ENCODE peak calls at places on chromosome 22, in eight cellular contexts. One of them, this sample, is unnamed.

GRCh38 chr22:31609716-31610115 is 52.3 kb downstream of the PISD start:
- DNase-seq in progenitor cell of endocrine pancreas: no peak
- DNase-seq in AG04449: no peak
- DNase-seq in endothelial cell: no peak
- DNase-seq in GM13977: no peak
- DNase-seq in PC-9: no peak
- DNase-seq in type B pancreatic cell: no peak
- DNase-seq in epithelial cell of esophagus: no peak
- DNase-seq in this sample: no peak

GRCh38 chr22:31102441-31103081 is 4.8 kb downstream of the SELENOM start:
- DNase-seq in progenitor cell of endocrine pancreas: no peak
- DNase-seq in AG04449: peak
- DNase-seq in endothelial cell: no peak
- DNase-seq in GM13977: no peak
- DNase-seq in PC-9: peak
- DNase-seq in type B pancreatic cell: no peak
- DNase-seq in epithelial cell of esophagus: peak
- DNase-seq in this sample: peak

GRCh38 chr22:50420581-50420980 is 54.3 kb downstream of the SBF1 start:
- DNase-seq in progenitor cell of endocrine pancreas: no peak
- DNase-seq in AG04449: no peak
- DNase-seq in endothelial cell: no peak
- DNase-seq in GM13977: no peak
- DNase-seq in PC-9: no peak
- DNase-seq in type B pancreatic cell: no peak
- DNase-seq in epithelial cell of esophagus: no peak
- DNase-seq in this sample: no peak

GRCh38 chr22:50695421-50696250 is 23.0 kb downstream of the SHANK3 start:
- DNase-seq in progenitor cell of endocrine pancreas: no peak
- DNase-seq in AG04449: no peak
- DNase-seq in endothelial cell: no peak
- DNase-seq in GM13977: no peak
- DNase-seq in PC-9: no peak
- DNase-seq in type B pancreatic cell: no peak
- DNase-seq in epithelial cell of esophagus: peak
- DNase-seq in this sample: peak

GRCh38 chr22:33984741-33985287 is 64.5 kb upstream of the LARGE1 start:
- DNase-seq in progenitor cell of endocrine pancreas: no peak
- DNase-seq in AG04449: no peak
- DNase-seq in endothelial cell: no peak
- DNase-seq in GM13977: no peak
- DNase-seq in PC-9: no peak
- DNase-seq in type B pancreatic cell: no peak
- DNase-seq in epithelial cell of esophagus: no peak
- DNase-seq in this sample: no peak

GRCh38 chr22:29816128-29816527 is 21.9 kb downstream of the ASCC2 start:
- DNase-seq in progenitor cell of endocrine pancreas: no peak
- DNase-seq in AG04449: no peak
- DNase-seq in endothelial cell: no peak
- DNase-seq in GM13977: no peak
- DNase-seq in PC-9: no peak
- DNase-seq in type B pancreatic cell: no peak
- DNase-seq in epithelial cell of esophagus: peak
- DNase-seq in this sample: no peak

GRCh38 chr22:35552186-35552842 is 11.7 kb downstream of the RASD2 start:
- DNase-seq in progenitor cell of endocrine pancreas: peak
- DNase-seq in AG04449: no peak
- DNase-seq in endothelial cell: peak
- DNase-seq in GM13977: peak
- DNase-seq in PC-9: peak
- DNase-seq in type B pancreatic cell: no peak
- DNase-seq in epithelial cell of esophagus: no peak
- DNase-seq in this sample: no peak

GRCh38 chr22:17085277-17086091 is 684 bp downstream of the IL17RA start:
- DNase-seq in progenitor cell of endocrine pancreas: no peak
- DNase-seq in AG04449: no peak
- DNase-seq in endothelial cell: no peak
- DNase-seq in GM13977: no peak
- DNase-seq in PC-9: no peak
- DNase-seq in type B pancreatic cell: no peak
- DNase-seq in epithelial cell of esophagus: peak
- DNase-seq in this sample: peak

GRCh38 chr22:27372969-27373670 is 428.4 kb downstream of the MN1 start:
- DNase-seq in progenitor cell of endocrine pancreas: peak
- DNase-seq in AG04449: no peak
- DNase-seq in endothelial cell: peak
- DNase-seq in GM13977: no peak
- DNase-seq in PC-9: no peak
- DNase-seq in type B pancreatic cell: peak
- DNase-seq in epithelial cell of esophagus: peak
- DNase-seq in this sample: no peak

GRCh38 chr22:23119492-23120414 is 22.0 kb downstream of the RSPH14 start:
- DNase-seq in progenitor cell of endocrine pancreas: no peak
- DNase-seq in AG04449: no peak
- DNase-seq in endothelial cell: no peak
- DNase-seq in GM13977: peak
- DNase-seq in PC-9: no peak
- DNase-seq in type B pancreatic cell: no peak
- DNase-seq in epithelial cell of esophagus: no peak
- DNase-seq in this sample: no peak

GRCh38 chr22:33188316-33188715 is 130.1 kb upstream of the SYN3 start:
- DNase-seq in progenitor cell of endocrine pancreas: no peak
- DNase-seq in AG04449: no peak
- DNase-seq in endothelial cell: no peak
- DNase-seq in GM13977: no peak
- DNase-seq in PC-9: no peak
- DNase-seq in type B pancreatic cell: no peak
- DNase-seq in epithelial cell of esophagus: no peak
- DNase-seq in this sample: peak

GRCh38 chr22:33871935-33872334 is 48.3 kb downstream of the LARGE1 start:
- DNase-seq in progenitor cell of endocrine pancreas: no peak
- DNase-seq in AG04449: no peak
- DNase-seq in endothelial cell: no peak
- DNase-seq in GM13977: no peak
- DNase-seq in PC-9: no peak
- DNase-seq in type B pancreatic cell: no peak
- DNase-seq in epithelial cell of esophagus: no peak
- DNase-seq in this sample: no peak

GRCh38 chr22:49951001-49951677 is 9.4 kb upstream of the PIM3 start:
- DNase-seq in progenitor cell of endocrine pancreas: no peak
- DNase-seq in AG04449: no peak
- DNase-seq in endothelial cell: no peak
- DNase-seq in GM13977: peak
- DNase-seq in PC-9: peak
- DNase-seq in type B pancreatic cell: no peak
- DNase-seq in epithelial cell of esophagus: peak
- DNase-seq in this sample: peak

GRCh38 chr22:35368386-35368785 is 12.5 kb upstream of the HMOX1 start:
- DNase-seq in progenitor cell of endocrine pancreas: no peak
- DNase-seq in AG04449: no peak
- DNase-seq in endothelial cell: no peak
- DNase-seq in GM13977: no peak
- DNase-seq in PC-9: peak
- DNase-seq in type B pancreatic cell: no peak
- DNase-seq in epithelial cell of esophagus: no peak
- DNase-seq in this sample: no peak

GRCh38 chr22:46522743-46523300 is 14.6 kb downstream of the CELSR1 start:
- DNase-seq in progenitor cell of endocrine pancreas: no peak
- DNase-seq in AG04449: no peak
- DNase-seq in endothelial cell: no peak
- DNase-seq in GM13977: no peak
- DNase-seq in PC-9: no peak
- DNase-seq in type B pancreatic cell: peak
- DNase-seq in epithelial cell of esophagus: no peak
- DNase-seq in this sample: no peak

GRCh38 chr22:27885977-27886842 is 32.8 kb downstream of the PITPNB start:
- DNase-seq in progenitor cell of endocrine pancreas: no peak
- DNase-seq in AG04449: peak
- DNase-seq in endothelial cell: peak
- DNase-seq in GM13977: peak
- DNase-seq in PC-9: peak
- DNase-seq in type B pancreatic cell: no peak
- DNase-seq in epithelial cell of esophagus: peak
- DNase-seq in this sample: peak

DNA sequence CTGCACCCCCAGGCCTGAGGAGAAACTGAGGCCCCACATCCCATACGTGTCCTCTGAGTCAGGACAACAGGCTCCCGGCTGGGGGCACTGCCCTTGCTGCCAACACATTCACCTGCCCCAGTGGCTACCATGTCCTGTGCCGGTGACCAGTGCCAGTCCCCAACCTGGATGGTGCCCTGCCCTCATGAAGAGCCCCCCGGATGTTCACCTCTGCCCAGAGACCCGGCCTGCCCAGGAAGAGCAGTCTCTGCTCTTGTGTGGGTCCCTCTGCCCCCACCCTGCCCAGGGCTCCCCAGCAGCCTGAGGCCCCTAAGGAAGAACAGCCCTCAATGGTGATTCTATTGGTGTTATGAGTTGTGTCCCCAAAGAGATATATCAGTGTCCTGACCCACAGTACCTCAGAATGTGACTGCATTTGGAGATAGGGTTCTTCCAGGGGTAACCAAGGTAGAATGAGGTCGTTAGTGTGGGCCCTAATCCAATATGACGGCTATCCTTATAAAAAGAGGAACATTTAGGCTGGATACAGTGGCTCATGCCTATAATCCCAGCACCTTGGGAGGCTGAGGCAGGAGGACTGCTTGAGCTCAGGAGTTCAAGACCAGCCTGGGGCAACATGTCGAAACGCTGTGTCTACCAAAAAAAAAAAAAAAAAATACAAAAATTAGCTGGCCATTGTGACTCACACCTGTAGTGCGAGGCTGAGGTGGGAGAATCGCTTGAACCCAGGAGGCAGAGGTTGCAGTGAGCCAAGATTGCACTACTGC is 13.2 kb upstream of the DGCR8 start:
- DNase-seq in progenitor cell of endocrine pancreas: no peak
- DNase-seq in AG04449: no peak
- DNase-seq in endothelial cell: no peak
- DNase-seq in GM13977: no peak
- DNase-seq in PC-9: no peak
- DNase-seq in type B pancreatic cell: no peak
- DNase-seq in epithelial cell of esophagus: no peak
- DNase-seq in this sample: peak
- TF ChIP-seq CTCF in progenitor cell of endocrine pancreas: no peak
- TF ChIP-seq CTCF in AG04449: no peak
- TF ChIP-seq CTCF in endothelial cell: no peak
- TF ChIP-seq CTCF in GM13977: no peak
- TF ChIP-seq CTCF in PC-9: no peak
- TF ChIP-seq CTCF in type B pancreatic cell: no peak
- TF ChIP-seq CTCF in epithelial cell of esophagus: no peak
- TF ChIP-seq CTCF in this sample: no peak

DNA sequence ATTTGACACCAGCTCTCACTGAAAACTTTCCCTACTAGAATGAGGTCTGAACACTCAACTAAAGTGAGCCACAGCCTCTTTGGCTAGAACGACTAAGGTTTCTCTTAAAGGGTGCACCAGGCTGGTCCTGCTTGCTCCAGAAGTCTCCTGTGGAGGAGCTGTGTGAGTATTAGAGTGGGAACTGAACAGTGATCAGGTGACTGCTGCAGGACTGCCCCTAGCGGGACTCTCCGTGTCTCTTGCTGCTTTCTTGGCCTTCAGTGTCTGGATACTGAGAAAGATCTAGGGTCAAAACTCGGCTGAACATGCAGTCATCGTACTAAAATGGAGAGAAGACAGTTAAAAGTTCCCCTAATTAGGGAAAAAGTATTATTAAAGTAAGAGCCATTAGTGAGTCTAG is 34.6 kb downstream of the FAM118A start:
- DNase-seq in progenitor cell of endocrine pancreas: no peak
- DNase-seq in AG04449: no peak
- DNase-seq in endothelial cell: peak
- DNase-seq in GM13977: peak
- DNase-seq in PC-9: no peak
- DNase-seq in type B pancreatic cell: no peak
- DNase-seq in epithelial cell of esophagus: no peak
- DNase-seq in this sample: no peak
- TF ChIP-seq CTCF in progenitor cell of endocrine pancreas: peak
- TF ChIP-seq CTCF in AG04449: no peak
- TF ChIP-seq CTCF in endothelial cell: no peak
- TF ChIP-seq CTCF in GM13977: no peak
- TF ChIP-seq CTCF in PC-9: no peak
- TF ChIP-seq CTCF in type B pancreatic cell: peak
- TF ChIP-seq CTCF in epithelial cell of esophagus: peak
- TF ChIP-seq CTCF in this sample: no peak

GRCh38 chr22:38069372-38070249 is 12.4 kb downstream of the PICK1 start:
- DNase-seq in progenitor cell of endocrine pancreas: no peak
- DNase-seq in AG04449: no peak
- DNase-seq in endothelial cell: no peak
- DNase-seq in GM13977: no peak
- DNase-seq in PC-9: no peak
- DNase-seq in type B pancreatic cell: no peak
- DNase-seq in epithelial cell of esophagus: no peak
- DNase-seq in this sample: no peak
- TF ChIP-seq CTCF in progenitor cell of endocrine pancreas: peak
- TF ChIP-seq CTCF in AG04449: peak
- TF ChIP-seq CTCF in endothelial cell: no peak
- TF ChIP-seq CTCF in GM13977: peak
- TF ChIP-seq CTCF in PC-9: peak
- TF ChIP-seq CTCF in type B pancreatic cell: peak
- TF ChIP-seq CTCF in epithelial cell of esophagus: peak
- TF ChIP-seq CTCF in this sample: peak

DNA sequence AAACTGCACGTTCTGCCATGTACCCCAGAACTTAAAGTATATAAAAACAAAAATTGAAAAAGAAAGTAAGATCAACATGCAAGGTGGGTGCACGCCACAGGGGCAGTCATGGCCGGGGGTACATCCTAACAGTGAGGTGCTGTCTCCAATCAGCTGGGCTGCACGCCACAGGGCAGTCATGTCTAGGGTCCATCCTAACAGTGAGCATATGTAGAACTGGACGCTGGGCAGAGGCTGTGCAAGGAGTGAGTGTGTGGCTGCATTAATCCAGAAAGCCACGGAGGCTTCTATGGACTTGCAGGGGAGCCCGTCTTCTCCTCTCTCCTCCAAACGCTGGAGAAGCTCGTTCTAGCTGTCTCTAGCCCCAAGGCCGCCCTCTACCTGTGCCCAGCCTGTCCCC is 1105.0 kb downstream of the BRD1 start:
- DNase-seq in progenitor cell of endocrine pancreas: no peak
- DNase-seq in AG04449: no peak
- DNase-seq in endothelial cell: no peak
- DNase-seq in GM13977: no peak
- DNase-seq in PC-9: no peak
- DNase-seq in type B pancreatic cell: no peak
- DNase-seq in epithelial cell of esophagus: no peak
- DNase-seq in this sample: no peak
- TF ChIP-seq CTCF in progenitor cell of endocrine pancreas: no peak
- TF ChIP-seq CTCF in AG04449: no peak
- TF ChIP-seq CTCF in endothelial cell: no peak
- TF ChIP-seq CTCF in GM13977: no peak
- TF ChIP-seq CTCF in PC-9: no peak
- TF ChIP-seq CTCF in type B pancreatic cell: no peak
- TF ChIP-seq CTCF in epithelial cell of esophagus: no peak
- TF ChIP-seq CTCF in this sample: no peak